ENCODE peak calls at places on chromosomes 1 and 21, in nine cellular contexts. Q is stimulated activated CD8-positive, alpha-beta memory T cell treated with anti-CD3 and anti-CD28 coated beads, Interleukin-7, amount 100 ng/mL, for 4 hours; K is Kasumi-1; T is activated T-helper 1 cell treated with anti-CD3 and anti-CD28 coated beads, Interleukin-12 subunit alpha, Interleukin-12 subunit beta, Interleukin-2, Interleukin-4 antibody, amounts not matched to agents 30 ng/mL and 10 ng/mL and 1 ng/mL, durations not matched to agents 14 hours and 24 hours and 36 hours; Z is NAMALWA; W is stimulated activated CD4-positive, alpha-beta T cell treated with anti-CD3 and anti-CD28 coated beads, Interleukin-2, amount 100 ng/mL, for 24 hours; V is AG09309; L is heart right ventricle; A is glutamatergic neuron. H is an unnamed sample.

GRCh38 chr1:166165661-166166399 is 971 bp downstream of the FAM78B start:
- DNase-seq in K (no peak), Z (no peak), L (peak), Q (no peak), V (no peak), W (peak), A (peak), T (no peak), H (no peak)

GRCh38 chr1:77282866-77283539 is 1.2 kb downstream of the AK5 start:
- DNase-seq in Q (peak), T (no peak), L (no peak), W (peak), V (no peak), Z (no peak), A (peak), K (no peak), H (no peak)

GRCh38 chr21:45301521-45302081 is 13.9 kb upstream of the POFUT2 start:
- DNase-seq in Z (no peak), L (no peak), K (no peak), T (no peak), W (no peak), Q (no peak), A (no peak), V (no peak), H (peak)

GRCh38 chr1:203290261-203291089 is 14.8 kb upstream of the BTG2 start:
- DNase-seq in W (peak), Z (peak), K (no peak), T (peak), A (peak), Q (peak), L (peak), V (no peak), H (peak)

GRCh38 chr21:42096593-42096992 is 25.5 kb downstream of the UMODL1 start:
- DNase-seq in V (no peak), L (no peak), Z (no peak), A (no peak), T (no peak), Q (no peak), W (no peak), K (no peak), H (no peak)

GRCh38 chr1:174883361-174883760 is 116.4 kb upstream of the CACYBP start:
- DNase-seq in T (no peak), A (no peak), V (peak), K (no peak), Q (no peak), L (no peak), W (no peak), Z (no peak), H (no peak)

GRCh38 chr1:205813755-205814058 is 709 bp upstream of the SLC41A1 start:
- DNase-seq in W (no peak), A (no peak), L (no peak), K (no peak), V (no peak), Q (no peak), T (peak), Z (no peak), H (no peak)

GRCh38 chr1:114339379-114339778 is 171.6 kb downstream of the TRIM33 start:
- DNase-seq in L (no peak), A (no peak), Z (no peak), T (no peak), K (no peak), V (no peak), W (no peak), Q (no peak), H (no peak)

GRCh38 chr1:6870571-6870970 is 85.3 kb downstream of the CAMTA1 start:
- DNase-seq in W (no peak), K (no peak), L (no peak), Z (no peak), A (no peak), Q (no peak), V (no peak), T (no peak), H (no peak)

GRCh38 chr1:81192647-81193642 is 607.8 kb upstream of the ADGRL2 start:
- DNase-seq in A (no peak), W (no peak), Z (no peak), L (no peak), T (no peak), V (no peak), K (no peak), Q (no peak), H (no peak)

GRCh38 chr1:237191403-237191802 is 149.4 kb downstream of the RYR2 start:
- DNase-seq in T (no peak), V (no peak), K (no peak), L (no peak), Z (no peak), A (no peak), Q (no peak), W (no peak), H (no peak)

GRCh38 chr1:234102591-234102990 is 198.1 kb downstream of the SLC35F3 start:
- DNase-seq in V (no peak), A (no peak), L (no peak), K (peak), W (no peak), T (no peak), Q (no peak), Z (no peak), H (no peak)

GRCh38 chr1:243421784-243422183 is 165.9 kb downstream of the SDCCAG8 start:
- DNase-seq in A (no peak), K (peak), Q (peak), V (peak), L (no peak), W (peak), Z (no peak), T (peak), H (peak)